ENCODE peak calls at places on chromosomes 3 and 15, in six cellular contexts. B is tibial artery, Y is pancreas, F is HCT116, R is ovary, L is heart right ventricle. P is an unnamed sample. For H3K36me3, the result is how much of the 10 kb centered on the place peaks cover.

GRCh38 chr3:141425523-141426233 is 57.4 kb downstream of the ZBTB38 start:
- DNase-seq in B (no peak), Y (no peak), F (no peak), R (no peak), L (no peak), P (no peak)

GRCh38 chr3:31695280-31696008 is 162.7 kb downstream of the STT3B start:
- DNase-seq in B (no peak), Y (no peak), F (no peak), R (no peak), L (no peak), P (no peak)

GRCh38 chr3:127254730-127255129 is 33.1 kb downstream of the PRR20G start:
- DNase-seq in B (no peak), Y (no peak), F (peak), R (no peak), L (no peak), P (no peak)

GRCh38 chr15:40323239-40323952 is at the start of gene INAFM2:
- DNase-seq in B (peak), Y (peak), F (peak), R (peak), L (peak), P (peak)

GRCh38 chr3:31503456-31503855 is 29.3 kb upstream of the STT3B start:
- DNase-seq in B (no peak), Y (no peak), F (no peak), R (no peak), L (no peak), P (no peak)

GRCh38 chr3:48397767-48398681 is 26.0 kb downstream of the FBXW12 start:
- DNase-seq in B (no peak), Y (peak), F (no peak), R (no peak), L (no peak), P (no peak)

GRCh38 chr15:87850916-87851315 is 405.6 kb downstream of the NTRK3 start:
- DNase-seq in B (no peak), Y (no peak), F (no peak), R (no peak), L (peak), P (no peak)

GRCh38 chr3:46853441-46854410 is 9.5 kb downstream of the MYL3 start:
- DNase-seq in B (no peak), Y (peak), F (no peak), R (peak), L (no peak), P (no peak)

GRCh38 chr3:156317457-156317856 is 197.1 kb downstream of the KCNAB1 start:
- DNase-seq in B (no peak), Y (no peak), F (peak), R (no peak), L (no peak), P (peak)

GRCh38 chr3:100506355-100506754 is 13.9 kb downstream of the TMEM45A start:
- DNase-seq in B (no peak), Y (no peak), F (no peak), R (no peak), L (no peak), P (no peak)

GRCh38 chr3:125087768-125088391 is 32.1 kb upstream of the HEG1 start:
- DNase-seq in B (no peak), Y (no peak), F (no peak), R (no peak), L (no peak), P (no peak)

GRCh38 chr3:66812126-66812525 is 186.0 kb upstream of the KBTBD8 start:
- DNase-seq in B (no peak), Y (no peak), F (no peak), R (no peak), L (no peak), P (no peak)

GRCh38 chr15:95016511-95017219 is 785.3 kb downstream of the MCTP2 start:
- DNase-seq in B (no peak), Y (no peak), F (no peak), R (no peak), L (no peak), P (no peak)

GRCh38 chr15:67777773-67778172 is 47.5 kb upstream of the SKOR1 start:
- DNase-seq in B (no peak), Y (no peak), F (no peak), R (no peak), L (no peak), P (no peak)

GRCh38 chr15:53522878-53523455 is 236.5 kb downstream of the WDR72 start:
- DNase-seq in B (no peak), Y (no peak), F (no peak), R (no peak), L (peak), P (peak)

GRCh38 chr3:50321146-50321843 is 1.2 kb downstream of the HYAL2 start:
- DNase-seq in B (peak), Y (peak), F (peak), R (peak), L (peak), P (no peak)

GRCh38 chr3:102492300-102492699 is 57.5 kb downstream of the ZPLD1 start:
- DNase-seq in B (no peak), Y (no peak), F (no peak), R (no peak), L (no peak), P (no peak)

GRCh38 chr3:54870423-54870822 is 57.4 kb downstream of the LRTM1 start:
- DNase-seq in B (no peak), Y (no peak), F (no peak), R (no peak), L (peak), P (peak)

GRCh38 chr3:31361391-31362273 is 171.1 kb upstream of the STT3B start:
- DNase-seq in B (no peak), Y (no peak), F (peak), R (no peak), L (no peak), P (peak)

GRCh38 chr15:80999623-81000036 is 1.1 kb upstream of the TLNRD1 start:
- DNase-seq in B (no peak), Y (peak), F (peak), R (no peak), L (no peak), P (no peak)

GRCh38 chr3:108838411-108838810 is 15.8 kb downstream of the TRAT1 start:
- DNase-seq in B (no peak), Y (no peak), F (no peak), R (no peak), L (no peak), P (no peak)

GRCh38 chr15:40769310-40770146 is at the start of gene C15orf62:
- DNase-seq in B (no peak), Y (no peak), F (no peak), R (peak), L (no peak), P (peak)

GRCh38 chr3:16728762-16729745 is 123.8 kb upstream of the DAZL start:
- DNase-seq in B (no peak), Y (no peak), F (no peak), R (no peak), L (no peak), P (no peak)

GRCh38 chr3:198106265-198106664 is 146.2 kb downstream of the LMLN start:
- DNase-seq in B (no peak), Y (no peak), F (no peak), R (no peak), L (no peak), P (no peak)

GRCh38 chr3:177335728-177336127 is 138.4 kb upstream of the TBL1XR1 start:
- DNase-seq in B (no peak), Y (no peak), F (no peak), R (no peak), L (peak), P (no peak)

GRCh38 chr3:53890726-53891499 is 746 bp downstream of the SELENOK start:
- DNase-seq in B (no peak), Y (no peak), F (peak), R (no peak), L (no peak), P (no peak)

GRCh38 chr3:134299185-134299887 is 48.7 kb upstream of the RYK start:
- DNase-seq in B (no peak), Y (no peak), F (no peak), R (no peak), L (no peak), P (no peak)

GRCh38 chr15:48785712-48786111 is 25.2 kb downstream of the CEP152 start:
- DNase-seq in B (no peak), Y (no peak), F (no peak), R (no peak), L (no peak), P (no peak)

GRCh38 chr3:10284496-10284895 is 8.3 kb downstream of the GHRL start:
- DNase-seq in B (no peak), Y (no peak), F (no peak), R (no peak), L (no peak), P (no peak)

GRCh38 chr15:91908401-91908800 is 54.9 kb downstream of the SLCO3A1 start:
- DNase-seq in B (no peak), Y (no peak), F (no peak), R (no peak), L (no peak), P (peak)

GRCh38 chr3:36653095-36653494 is 111.3 kb downstream of the DCLK3 start:
- DNase-seq in B (no peak), Y (no peak), F (no peak), R (no peak), L (no peak), P (no peak)

GRCh38 chr3:23994247-23994574 is 49.1 kb downstream of the NR1D2 start:
- DNase-seq in B (no peak), Y (no peak), F (no peak), R (no peak), L (no peak), P (no peak)

GRCh38 chr15:68888419-68888818 is 41.9 kb upstream of the SPESP1 start:
- DNase-seq in B (no peak), Y (no peak), F (no peak), R (no peak), L (no peak), P (no peak)

GRCh38 chr3:16452265-16452664 is 61.2 kb downstream of the RFTN1 start:
- DNase-seq in B (no peak), Y (no peak), F (no peak), R (no peak), L (no peak), P (no peak)

GRCh38 chr15:76988874-76989780 is 5.8 kb upstream of the PSTPIP1 start:
- DNase-seq in B (no peak), Y (no peak), F (no peak), R (peak), L (no peak), P (no peak)

GRCh38 chr15:75153565-75154248 is 48.0 kb upstream of the C15orf39 start:
- DNase-seq in B (no peak), Y (no peak), F (no peak), R (no peak), L (no peak), P (no peak)

GRCh38 chr3:115999001-115999400 is 375.7 kb downstream of the GAP43 start:
- DNase-seq in B (no peak), Y (no peak), F (no peak), R (no peak), L (no peak), P (no peak)

GRCh38 chr3:190486201-190486865 is 27.6 kb upstream of the IL1RAP start:
- DNase-seq in B (no peak), Y (no peak), F (no peak), R (no peak), L (no peak), P (no peak)

GRCh38 chr3:35641920-35642532 is 2.7 kb downstream of the ARPP21 start:
- DNase-seq in B (no peak), Y (no peak), F (no peak), R (no peak), L (no peak), P (no peak)

GRCh38 chr3:35644461-35644860 is 5.1 kb downstream of the ARPP21 start:
- DNase-seq in B (no peak), Y (no peak), F (no peak), R (no peak), L (no peak), P (no peak)

GRCh38 chr3:35648347-35648746 is 9.0 kb downstream of the ARPP21 start:
- DNase-seq in B (no peak), Y (no peak), F (no peak), R (no peak), L (no peak), P (no peak)

GRCh38 chr3:35643391-35643790 is 4.1 kb downstream of the ARPP21 start:
- DNase-seq in B (no peak), Y (no peak), F (no peak), R (no peak), L (no peak), P (no peak)

DNA sequence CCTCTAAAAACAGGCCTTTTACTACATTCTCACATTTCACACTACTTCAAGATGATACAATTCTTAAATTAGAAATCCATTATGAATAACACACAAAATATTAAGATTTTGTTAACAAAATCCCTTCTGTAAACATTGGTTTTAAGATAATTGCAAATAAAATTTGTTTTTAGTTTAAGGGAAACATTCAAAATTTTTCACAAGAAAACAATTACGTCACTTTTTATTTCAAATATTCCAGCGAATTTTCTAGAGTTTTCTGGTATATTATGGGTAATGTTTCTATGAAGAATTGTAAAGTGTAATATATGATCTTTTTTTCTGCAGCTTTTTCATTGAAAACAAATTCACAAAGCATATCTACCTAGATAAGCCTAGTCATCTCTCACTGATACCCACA is 5.9 kb downstream of the ARPP21 start:
- DNase-seq in B (no peak), Y (no peak), F (no peak), R (no peak), L (no peak), P (no peak)
- H3K4me3 ChIP-seq in B (no peak), Y (no peak), F (no peak), R (no peak), L (no peak), P (no peak)

DNA sequence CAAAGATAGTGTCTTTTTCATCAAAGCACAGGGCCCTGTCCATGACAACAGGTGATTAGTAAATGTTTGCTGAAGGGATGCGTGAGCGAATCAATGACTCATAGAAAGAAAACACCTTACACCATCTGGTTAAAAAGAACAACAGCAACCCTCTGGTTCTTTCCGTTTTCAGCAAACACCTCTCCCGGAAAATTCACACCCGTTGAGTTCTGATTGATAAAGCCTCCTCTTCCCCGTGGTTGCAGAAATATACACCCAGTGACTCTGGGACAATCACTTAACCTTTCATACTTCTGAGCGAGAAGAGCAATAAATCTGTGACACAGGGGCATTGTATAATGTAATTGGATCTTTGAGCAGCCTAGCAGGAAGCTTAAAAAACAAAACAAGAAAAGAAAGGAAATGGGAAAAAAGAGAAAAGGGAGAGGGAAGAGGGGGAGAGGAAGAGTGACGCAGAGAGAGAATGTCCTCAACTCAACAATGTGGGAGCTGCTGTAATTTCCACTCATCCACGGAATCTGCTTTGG is 37.6 kb downstream of the ADAMTS9 start:
- DNase-seq in B (no peak), Y (no peak), F (no peak), R (no peak), L (no peak), P (no peak)
- H3K36me3 ChIP-seq in B (under half), Y (under half), F (under half), R (under half), L (half or more), P (under half)

DNA sequence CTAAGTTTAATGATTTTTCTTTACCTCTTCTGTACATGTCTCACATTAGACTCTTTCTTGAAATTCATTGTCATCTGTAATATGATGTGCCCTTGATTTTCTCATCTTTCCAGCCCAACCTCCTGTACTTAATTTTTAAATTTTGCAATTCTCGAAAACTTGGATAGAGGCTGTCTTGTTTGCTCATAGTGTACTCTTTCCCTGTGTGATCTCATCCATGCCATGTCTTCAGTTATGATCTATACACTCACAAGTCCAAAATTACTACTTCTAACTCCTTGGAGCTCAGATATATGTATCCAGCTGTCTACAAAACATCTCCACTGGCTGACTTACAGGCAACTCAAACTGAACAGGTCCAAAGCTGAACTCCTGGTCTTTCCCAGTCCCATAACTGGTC is 42.2 kb downstream of the CD200 start:
- DNase-seq in B (no peak), Y (no peak), F (no peak), R (no peak), L (no peak), P (no peak)
- H3K4me3 ChIP-seq in B (no peak), Y (no peak), F (no peak), R (no peak), L (no peak), P (no peak)

GRCh38 chr3:32896143-32896542 is 55.3 kb upstream of the CCR4 start:
- DNase-seq in B (no peak), Y (no peak), F (no peak), R (no peak), L (no peak), P (no peak)
- H3K36me3 ChIP-seq in B (under half), Y (under half), F (under half), R (under half), L (under half), P (under half)